ENCODE peak calls at places on chromosomes 7 and 10, in six cellular contexts. One of them, this sample, is unnamed.
A peak's percentile ranks its signal among the peaks of the same experiment; 100 is the strongest.

GRCh38 chr7:117769085-117769484 is 104.2 kb downstream of the CTTNBP2 start:
- DNase-seq in AG04449: no peak
- DNase-seq in mesendoderm: no peak
- DNase-seq in astrocyte of the hippocampus: no peak
- DNase-seq in A172: no peak
- DNase-seq in T-helper 1 cell: no peak
- DNase-seq in this sample: no peak

GRCh38 chr10:28677889-28678686 is 767 bp downstream of the BAMBI start:
- DNase-seq in mesendoderm: peak; percentile 48
- DNase-seq in AG04449: no peak
- DNase-seq in A172: no peak
- DNase-seq in astrocyte of the hippocampus: peak; percentile 68
- DNase-seq in T-helper 1 cell: peak; percentile 16
- DNase-seq in this sample: no peak

GRCh38 chr10:122706467-122706866 is 6.8 kb upstream of the C10orf120 start:
- DNase-seq in T-helper 1 cell: no peak
- DNase-seq in astrocyte of the hippocampus: no peak
- DNase-seq in A172: no peak
- DNase-seq in AG04449: no peak
- DNase-seq in mesendoderm: no peak
- DNase-seq in this sample: no peak

GRCh38 chr10:73819513-73820093 is 8.2 kb upstream of the NDST2 start:
- DNase-seq in mesendoderm: peak; percentile 30
- DNase-seq in AG04449: no peak
- DNase-seq in A172: no peak
- DNase-seq in T-helper 1 cell: no peak
- DNase-seq in astrocyte of the hippocampus: peak; percentile 30
- DNase-seq in this sample: no peak

GRCh38 chr10:79316671-79317431 is 30.4 kb upstream of the PPIF start:
- DNase-seq in T-helper 1 cell: peak; percentile 74
- DNase-seq in astrocyte of the hippocampus: peak; percentile 28
- DNase-seq in AG04449: no peak
- DNase-seq in A172: peak; percentile 53
- DNase-seq in mesendoderm: no peak
- DNase-seq in this sample: no peak

GRCh38 chr7:141354251-141354650 is 197.0 kb upstream of the AGK start:
- DNase-seq in astrocyte of the hippocampus: peak; percentile 86
- DNase-seq in A172: peak; percentile 23
- DNase-seq in AG04449: no peak
- DNase-seq in T-helper 1 cell: peak; percentile 3
- DNase-seq in mesendoderm: no peak
- DNase-seq in this sample: no peak

GRCh38 chr7:12923971-12924370 is 236.5 kb downstream of the ARL4A start:
- DNase-seq in mesendoderm: peak; percentile 24
- DNase-seq in AG04449: no peak
- DNase-seq in A172: no peak
- DNase-seq in astrocyte of the hippocampus: no peak
- DNase-seq in T-helper 1 cell: no peak
- DNase-seq in this sample: no peak

GRCh38 chr7:129906700-129907099 is 46.1 kb downstream of the UBE2H start:
- DNase-seq in AG04449: no peak
- DNase-seq in A172: no peak
- DNase-seq in mesendoderm: no peak
- DNase-seq in astrocyte of the hippocampus: no peak
- DNase-seq in T-helper 1 cell: peak; percentile 28
- DNase-seq in this sample: no peak

GRCh38 chr7:90853205-90853604 is 257.1 kb downstream of the CDK14 start:
- DNase-seq in astrocyte of the hippocampus: no peak
- DNase-seq in A172: no peak
- DNase-seq in AG04449: no peak
- DNase-seq in mesendoderm: no peak
- DNase-seq in T-helper 1 cell: no peak
- DNase-seq in this sample: no peak

GRCh38 chr7:84274029-84274638 is 79.5 kb upstream of the SEMA3A start:
- DNase-seq in A172: no peak
- DNase-seq in mesendoderm: peak; percentile 11
- DNase-seq in AG04449: no peak
- DNase-seq in astrocyte of the hippocampus: peak; percentile 49
- DNase-seq in T-helper 1 cell: no peak
- DNase-seq in this sample: no peak

This sample was measured in AG09309.